ENCODE peak calls at places on chromosomes 11 and 22, in seven cellular contexts. Y, T, M, S, C, H and Q are unnamed samples.

GRCh38 chr11:104352036-104352435 is 188.1 kb upstream of the PDGFD start:
- DNase-seq in S (no peak), Y (no peak), T (no peak), H (no peak), C (no peak), M (no peak), Q (no peak)

GRCh38 chr22:36409911-36410756 is 22.4 kb upstream of the MYH9 start:
- DNase-seq in H (peak; percentile 99), Y (peak; percentile 74), M (peak; percentile 92), T (no peak), S (no peak), C (no peak), Q (peak; percentile 99)

GRCh38 chr11:32792948-32793475 is 1.4 kb downstream of the CCDC73 start:
- DNase-seq in T (peak; percentile 79), Y (no peak), H (peak; percentile 80), S (peak; percentile 58), M (no peak), C (peak; percentile 36), Q (no peak)

GRCh38 chr11:73285721-73286120 is 13.6 kb downstream of the P2RY6 start:
- DNase-seq in T (no peak), C (no peak), M (peak; percentile 47), H (no peak), Y (no peak), S (no peak), Q (no peak)

GRCh38 chr11:63892233-63892632 is 24.7 kb downstream of the RCOR2 start:
- DNase-seq in C (peak; percentile 38), T (peak; percentile 48), H (no peak), S (peak; percentile 27), Y (no peak), M (no peak), Q (no peak)

GRCh38 chr11:35376613-35377012 is 42.7 kb downstream of the SLC1A2 start:
- DNase-seq in Y (no peak), S (peak; percentile 33), H (no peak), C (peak; percentile 89), T (peak; percentile 30), M (no peak), Q (no peak)

GRCh38 chr11:70716986-70717775 is 318.9 kb downstream of the CTTN start:
- DNase-seq in H (no peak), M (no peak), T (no peak), Y (peak; percentile 24), S (no peak), C (no peak), Q (no peak)

GRCh38 chr11:62472063-62472884 is 53.4 kb downstream of the SCGB1A1 start:
- DNase-seq in S (peak; percentile 75), C (peak; percentile 68), H (no peak), T (peak; percentile 57), Y (no peak), M (no peak), Q (no peak)

GRCh38 chr22:26846645-26847044 is 189.3 kb downstream of the MIAT start:
- DNase-seq in H (no peak), T (no peak), Y (no peak), M (no peak), C (no peak), S (no peak), Q (no peak)

GRCh38 chr11:75518771-75519653 is 6.7 kb downstream of the GDPD5 start:
- DNase-seq in Y (no peak), C (no peak), S (no peak), T (no peak), H (no peak), M (no peak), Q (no peak)

GRCh38 chr22:48982321-48982905 is 845.3 kb downstream of the BRD1 start:
- DNase-seq in Y (no peak), H (no peak), M (no peak), S (no peak), C (no peak), T (no peak), Q (no peak)

GRCh38 chr11:125393331-125393730 is 102.7 kb downstream of the FEZ1 start:
- DNase-seq in S (no peak), M (no peak), Y (no peak), C (no peak), H (no peak), T (no peak), Q (no peak)

GRCh38 chr11:119741369-119742262 is 12.6 kb upstream of the NECTIN1 start:
- DNase-seq in S (no peak), C (no peak), T (peak; percentile 51), H (peak; percentile 93), Y (peak; percentile 64), M (peak; percentile 91), Q (peak; percentile 40)

GRCh38 chr22:42670921-42671709 is 21.9 kb upstream of the CYB5R3 start:
- DNase-seq in M (no peak), C (no peak), S (no peak), Y (no peak), H (no peak), T (no peak), Q (no peak)

GRCh38 chr11:66068923-66069714 is 953 bp upstream of the PACS1 start:
- DNase-seq in M (peak; percentile 85), Y (no peak), T (peak; percentile 73), H (peak; percentile 78), C (peak; percentile 64), S (peak; percentile 70), Q (no peak)

DNA sequence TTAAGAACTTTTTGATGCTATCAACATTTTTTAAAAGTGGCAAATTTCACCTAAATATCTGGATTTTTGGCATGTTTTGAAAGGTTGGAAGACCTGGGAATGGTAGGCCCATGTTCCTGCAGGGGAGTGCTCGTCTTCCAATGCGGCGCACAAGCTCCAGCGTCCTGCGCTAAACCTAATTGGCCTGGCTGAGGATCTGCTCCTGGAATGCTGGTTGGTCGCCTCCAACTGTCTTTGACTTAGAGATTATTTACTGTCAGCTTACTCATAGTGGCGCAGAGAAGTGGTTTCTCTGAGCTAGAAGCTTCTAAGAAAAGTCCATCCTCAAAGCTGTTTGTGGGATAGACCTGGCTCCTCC is 615 bp upstream of the LIMK2 start:
- DNase-seq in T (no peak), Y (no peak), S (no peak), H (no peak), C (peak; percentile 14), M (no peak), Q (no peak)
- H3K4me3 ChIP-seq in T (peak overlapping the region; percentile 95), Y (peak overlapping the region; percentile 96), S (peak overlapping the region; percentile 87), H (no peak overlapping the region), C (peak overlapping the region; percentile 29), M (peak overlapping the region; percentile 87), Q (peak overlapping the region; percentile 82)

GRCh38 chr22:50171319-50171964 is 911 bp downstream of the PANX2 start:
- DNase-seq in T (no peak), M (peak; percentile 75), C (no peak), S (no peak), Y (no peak), H (no peak), Q (no peak)
- H3K4me3 ChIP-seq in T (no peak overlapping the region), M (peak overlapping the region; percentile 74), C (no peak overlapping the region), S (peak overlapping the region; percentile 65), Y (no peak overlapping the region), H (peak overlapping the region; percentile 69), Q (no peak overlapping the region)

GRCh38 chr11:133920109-133920990 is 36.4 kb downstream of the IGSF9B start:
- DNase-seq in Y (peak; percentile 39), T (no peak), M (no peak), C (no peak), H (no peak), S (no peak), Q (no peak)
- H3K4me3 ChIP-seq in Y (no peak overlapping the region), T (no peak overlapping the region), M (peak overlapping the region; percentile 55), C (no peak overlapping the region), H (no peak overlapping the region), S (no peak overlapping the region), Q (no peak overlapping the region)

GRCh38 chr11:43830928-43831440 is 49.6 kb upstream of the ALKBH3 start:
- DNase-seq in M (no peak), H (no peak), S (peak; percentile 98), C (peak; percentile 100), Y (peak; percentile 59), T (peak; percentile 96), Q (peak; percentile 87)
- H3K4me3 ChIP-seq in M (no peak overlapping the region), H (no peak overlapping the region), S (no peak overlapping the region), C (no peak overlapping the region), Y (peak overlapping the region; percentile 35), T (peak overlapping the region; percentile 48), Q (no peak overlapping the region)

GRCh38 chr11:503179-503981 is 3.7 kb downstream of the RNH1 start:
- DNase-seq in T (peak; percentile 40), H (peak; percentile 32), M (peak; percentile 86), S (peak; percentile 90), Y (peak; percentile 77), C (peak; percentile 72), Q (no peak)

GRCh38 chr11:504053-504993 is 2.7 kb downstream of the RNH1 start:
- DNase-seq in Y (no peak), H (peak; percentile 43), C (peak; percentile 74), S (peak; percentile 82), T (peak; percentile 60), M (peak; percentile 89), Q (no peak)

GRCh38 chr11:501001-501682 is 5.9 kb downstream of the RNH1 start:
- DNase-seq in C (no peak), S (no peak), M (no peak), H (no peak), T (no peak), Y (peak; percentile 48), Q (no peak)

GRCh38 chr11:501683-502287 is 5.3 kb downstream of the RNH1 start:
- DNase-seq in H (no peak), T (no peak), Y (peak; percentile 48), S (no peak), C (no peak), M (no peak), Q (peak; percentile 52)

DNA sequence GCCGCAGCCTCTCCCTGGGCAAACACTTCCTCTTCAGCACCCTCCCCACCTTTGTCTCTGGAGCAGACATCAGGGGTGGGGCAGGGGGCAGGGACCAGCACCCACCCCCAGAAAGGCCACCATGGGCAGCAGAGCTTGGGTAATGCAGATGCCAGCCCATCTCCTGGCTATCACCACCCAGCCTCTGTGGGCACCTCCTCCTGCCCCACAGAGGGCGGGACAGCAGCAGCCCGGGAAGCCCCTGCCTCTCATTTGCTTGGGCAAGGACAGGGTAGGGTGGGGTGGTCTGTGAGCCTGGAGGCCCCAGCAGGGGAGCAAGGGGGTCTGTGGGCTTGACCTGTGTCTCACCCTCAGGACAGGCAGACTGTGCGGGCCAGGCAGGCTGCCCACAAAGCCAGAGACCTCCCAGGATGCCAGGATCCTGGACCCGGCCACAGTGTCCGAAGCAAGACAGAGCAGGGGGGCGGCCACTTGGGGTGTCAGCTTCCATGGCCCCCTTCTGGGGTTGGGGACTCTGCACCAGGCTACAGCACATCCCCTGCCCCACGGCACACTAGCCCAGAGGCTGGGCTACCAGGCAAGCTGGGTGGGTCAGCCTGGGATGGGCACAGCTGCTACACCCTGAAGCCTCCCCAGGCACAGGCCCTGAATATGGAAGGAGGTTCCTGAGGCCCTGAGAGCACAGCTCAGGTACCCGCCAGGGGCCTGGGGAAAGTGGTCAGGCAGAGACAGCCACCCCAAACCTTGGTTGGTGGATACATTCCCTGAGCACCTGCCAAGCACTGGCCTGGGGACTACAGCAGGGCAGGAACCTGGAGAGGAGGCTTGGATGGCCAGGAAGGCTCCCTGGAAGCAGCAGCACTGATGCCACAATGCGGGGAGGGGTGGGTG is 4.5 kb downstream of the RNH1 start:
- DNase-seq in H (peak; percentile 37), C (no peak), S (no peak), T (no peak), M (no peak), Y (peak; percentile 56), Q (peak; percentile 60)
- H3K4me3 ChIP-seq in H (no peak overlapping the region), C (peak overlapping the region; percentile 87), S (peak overlapping the region; percentile 95), T (no peak overlapping the region), M (peak overlapping the region; percentile 79), Y (peak overlapping the region; percentile 92), Q (no peak overlapping the region)

DNA sequence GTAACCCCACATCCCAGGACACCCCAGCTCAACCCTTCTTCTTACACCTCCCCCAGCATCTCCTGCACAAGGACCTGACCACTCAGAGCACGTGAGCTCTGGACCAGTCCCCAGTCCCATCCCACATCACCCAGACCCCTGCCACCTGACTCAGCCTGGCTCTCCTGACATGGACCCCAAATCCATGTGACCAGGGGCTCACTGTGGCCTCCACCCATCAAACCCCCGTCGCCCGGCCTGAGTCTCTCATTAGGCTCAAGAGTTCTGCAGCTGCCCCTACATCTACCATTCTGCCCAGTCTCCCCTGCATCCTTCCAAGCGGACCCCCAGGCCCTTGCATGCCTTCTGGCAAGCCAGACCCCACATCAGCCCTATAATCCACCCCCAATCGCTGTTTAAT is 1.9 kb upstream of the LIF start:
- DNase-seq in S (no peak), T (no peak), Y (no peak), H (no peak), M (no peak), C (no peak), Q (no peak)
- H3K4me3 ChIP-seq in S (peak overlapping the region; percentile 31), T (no peak overlapping the region), Y (no peak overlapping the region), H (no peak overlapping the region), M (no peak overlapping the region), C (no peak overlapping the region), Q (no peak overlapping the region)